ENCODE peak calls at places on chromosomes 13 and 19, in four cellular contexts. I is effector memory CD4-positive, alpha-beta T cell; B is lower lobe of right lung; E is mesenchymal stem cell. T is an unnamed sample. For H3K36me3, the result is how much of the 10 kb centered on the place peaks cover.

GRCh38 chr13:39692650-39693438 is 37.4 kb downstream of the COG6 start:
- DNase-seq in B (no peak), I (no peak), E (peak), T (no peak)

GRCh38 chr19:36331353-36332228 is 47.4 kb downstream of the ZFP14 start:
- DNase-seq in B (peak), I (peak), E (peak), T (no peak)

GRCh38 chr13:25860862-25861261 is 191.0 kb downstream of the SHISA2 start:
- DNase-seq in I (no peak), E (peak), B (no peak), T (no peak)

GRCh38 chr13:39317284-39317683 is 279.0 kb downstream of the NHLRC3 start:
- DNase-seq in B (no peak), I (no peak), E (peak), T (no peak)

GRCh38 chr13:40215747-40216146 is 450.7 kb downstream of the FOXO1 start:
- DNase-seq in E (no peak), B (no peak), I (no peak), T (no peak)

GRCh38 chr13:49858183-49858856 is 65.8 kb upstream of the KPNA3 start:
- DNase-seq in I (no peak), B (no peak), E (peak), T (peak)

GRCh38 chr13:107516517-107516916 is 698.8 kb downstream of the LIG4 start:
- DNase-seq in I (no peak), E (no peak), B (no peak), T (peak)

GRCh38 chr13:44929691-44930090 is 59.6 kb downstream of the NUFIP1 start:
- DNase-seq in I (no peak), B (no peak), E (no peak), T (no peak)

GRCh38 chr13:44853641-44854040 is 135.6 kb downstream of the NUFIP1 start:
- DNase-seq in I (no peak), E (no peak), B (no peak), T (no peak)

GRCh38 chr19:1067341-1068103 is 555 bp downstream of the ARHGAP45 start:
- DNase-seq in B (peak), E (no peak), I (peak), T (no peak)

GRCh38 chr13:98717256-98717655 is 35.2 kb downstream of the SLC15A1 start:
- DNase-seq in E (no peak), B (no peak), I (no peak), T (peak)

GRCh38 chr19:40424637-40425449 is 949 bp downstream of the SERTAD1 start:
- DNase-seq in B (no peak), E (peak), I (no peak), T (no peak)

GRCh38 chr13:28611021-28611420 is 47.9 kb upstream of the POMP start:
- DNase-seq in E (peak), I (no peak), B (no peak), T (no peak)

GRCh38 chr13:110904748-110905147 is 10.1 kb downstream of the ANKRD10 start:
- DNase-seq in I (no peak), E (no peak), B (no peak), T (no peak)

GRCh38 chr13:28528848-28529247 is 33.9 kb upstream of the FLT1 start:
- DNase-seq in E (peak), I (no peak), B (no peak), T (no peak)

GRCh38 chr19:13507053-13507611 is 853 bp upstream of the CACNA1A start:
- DNase-seq in E (no peak), B (no peak), I (no peak), T (no peak)

GRCh38 chr13:30580852-30581502 is 36.7 kb upstream of the USPL1 start:
- DNase-seq in B (no peak), I (no peak), E (peak), T (no peak)

GRCh38 chr19:55179570-55180484 is at the start of gene SYT5:
- DNase-seq in B (no peak), I (peak), E (no peak), T (no peak)

GRCh38 chr13:113817860-113818691 is 45.8 kb downstream of the GAS6 start:
- DNase-seq in E (no peak), B (no peak), I (no peak), T (no peak)

GRCh38 chr19:39407644-39408391 is 1.2 kb downstream of the ZFP36 start:
- DNase-seq in B (peak), E (peak), I (no peak), T (no peak)

GRCh38 chr13:53064721-53065120 is 36.1 kb downstream of the OLFM4 start:
- DNase-seq in E (no peak), I (no peak), B (no peak), T (no peak)

GRCh38 chr13:54573186-54573585 is 1544.6 kb downstream of the OLFM4 start:
- DNase-seq in B (no peak), I (no peak), E (no peak), T (no peak)

DNA sequence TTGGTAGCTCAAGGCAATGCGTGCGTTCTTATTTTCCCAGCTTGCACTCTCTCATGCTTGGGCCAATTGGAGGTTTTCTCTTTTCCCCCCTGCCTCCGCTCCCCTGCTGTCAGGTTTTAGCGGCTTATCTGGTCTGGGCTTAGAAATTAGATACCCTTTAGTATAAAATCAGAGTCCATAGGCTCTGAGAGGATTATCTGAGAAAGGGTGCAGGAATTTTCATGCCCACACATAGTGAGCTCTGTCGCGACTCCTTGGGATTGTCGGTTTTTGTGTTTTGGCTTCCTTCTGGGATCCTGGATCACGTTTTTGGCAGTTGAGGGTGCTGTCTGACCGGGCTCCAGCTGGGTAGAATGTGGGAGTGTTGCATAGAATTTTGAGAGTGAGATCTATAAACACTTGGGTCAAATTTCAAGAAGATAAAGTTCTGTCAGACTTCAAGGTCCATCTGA is 12.4 kb downstream of the CHAF1A start:
- DNase-seq in I (no peak), B (no peak), E (no peak), T (no peak)
- H3K4me3 ChIP-seq in I (no peak), B (no peak), E (peak), T (no peak)

DNA sequence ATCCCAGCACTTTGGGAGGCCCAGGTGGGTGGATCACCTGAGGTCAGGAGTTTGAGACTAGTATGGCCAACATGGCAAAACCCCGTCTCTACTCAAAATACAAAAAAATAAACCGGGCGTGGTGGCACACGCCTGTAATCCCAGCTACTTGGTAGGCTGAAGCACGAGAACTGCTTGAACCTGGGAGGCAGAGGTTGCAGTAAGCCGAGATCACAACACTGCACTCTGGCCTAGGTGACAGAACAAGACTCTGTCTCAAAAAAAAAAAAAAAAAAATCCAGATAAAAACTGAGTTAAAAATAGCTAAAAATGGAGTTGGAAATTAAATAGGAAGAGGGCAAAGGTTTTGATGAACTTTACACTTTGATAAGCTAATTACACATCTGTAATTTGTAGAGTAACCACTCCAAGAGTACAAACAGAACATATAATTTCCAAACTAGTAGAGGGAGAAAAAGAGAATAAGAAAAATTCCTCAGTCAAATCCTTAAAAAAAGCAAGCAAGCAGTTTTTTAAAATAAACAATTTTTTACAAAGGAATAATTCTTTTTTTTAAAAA is 10.3 kb downstream of the TGDS start:
- DNase-seq in I (no peak), E (no peak), B (no peak), T (no peak)
- H3K36me3 ChIP-seq in I (under half), E (under half), B (half or more), T (under half)

GRCh38 chr13:48220592-48221300 is 12.3 kb upstream of the ITM2B start:
- DNase-seq in B (no peak), E (no peak), I (no peak), T (peak)
- H3K4me3 ChIP-seq in B (no peak), E (no peak), I (peak), T (no peak)

GRCh38 chr19:18520848-18521691 is 800 bp downstream of the ELL start:
- DNase-seq in E (peak), B (no peak), I (no peak), T (no peak)
- H3K36me3 ChIP-seq in E (under half), B (under half), I (under half), T (under half)

GRCh38 chr19:5717215-5717614 is 2.7 kb downstream of the LONP1 start:
- DNase-seq in B (no peak), I (no peak), E (no peak), T (no peak)
- H3K4me3 ChIP-seq in B (no peak), I (no peak), E (no peak), T (no peak)

DNA sequence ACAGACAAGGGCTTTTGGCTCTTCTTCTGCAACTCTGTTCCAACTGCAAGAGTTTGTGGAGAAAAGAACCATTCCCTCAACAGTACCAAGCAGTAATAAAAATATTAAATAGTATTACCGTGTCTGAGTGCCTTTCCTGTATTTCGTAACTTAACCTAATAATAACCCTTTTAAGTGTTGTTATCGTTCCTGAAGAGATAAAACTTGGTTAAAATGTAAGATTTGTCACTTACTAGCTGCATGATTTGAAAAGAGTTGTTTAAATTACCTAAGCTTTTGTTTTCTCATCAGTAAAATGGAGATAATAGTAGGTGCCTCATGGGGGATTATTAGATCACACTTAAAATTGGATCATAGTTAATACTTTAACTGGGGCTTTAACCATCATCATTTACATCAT is 447.2 kb downstream of the GPC5 start:
- DNase-seq in I (no peak), E (no peak), B (no peak), T (no peak)
- H3K36me3 ChIP-seq in I (under half), E (under half), B (under half), T (under half)

T was measured in SJSA1.